ENCODE peak calls at places on chromosomes 7 and 10, in eight cellular contexts. D, J, X, V, N, A, Z and B are unnamed samples.

GRCh38 chr7:136947347-136947746 is 78.9 kb downstream of the CHRM2 start:
- DNase-seq in Z (no peak), X (no peak), A (no peak), V (peak), D (no peak), N (no peak), J (no peak), B (no peak)

GRCh38 chr10:110336111-110336721 is 31.5 kb upstream of the SMNDC1 start:
- DNase-seq in D (no peak), X (no peak), J (peak), N (no peak), V (no peak), Z (no peak), A (no peak), B (peak)

GRCh38 chr7:150337179-150337578 is 4.2 kb downstream of the RARRES2 start:
- DNase-seq in N (no peak), Z (no peak), A (no peak), X (no peak), D (peak), J (no peak), V (no peak), B (no peak)

GRCh38 chr7:157470699-157471098 is 133.9 kb downstream of the DNAJB6 start:
- DNase-seq in N (no peak), Z (no peak), D (no peak), V (no peak), J (no peak), X (no peak), A (no peak), B (no peak)

GRCh38 chr10:58350619-58351323 is 16.0 kb downstream of the UBE2D1 start:
- DNase-seq in D (no peak), J (no peak), X (no peak), Z (no peak), A (no peak), V (no peak), N (no peak), B (no peak)

GRCh38 chr7:138245216-138245615 is 169.0 kb downstream of the AKR1D1 start:
- DNase-seq in N (no peak), Z (no peak), V (no peak), D (no peak), X (no peak), J (no peak), A (no peak), B (no peak)

GRCh38 chr10:125768217-125768616 is 7.4 kb downstream of the MMP21 start:
- DNase-seq in D (no peak), A (no peak), V (peak), Z (no peak), N (no peak), J (no peak), X (no peak), B (no peak)

GRCh38 chr10:396535-397220 is 261.4 kb downstream of the ZMYND11 start:
- DNase-seq in N (no peak), V (peak), J (no peak), Z (no peak), X (peak), A (no peak), D (no peak), B (peak)

GRCh38 chr7:35035511-35035921 is 1.8 kb downstream of the DPY19L1 start:
- DNase-seq in N (no peak), Z (peak), D (peak), V (no peak), X (no peak), J (peak), A (no peak), B (no peak)

GRCh38 chr7:45978010-45978681 is 57.1 kb upstream of the IGFBP3 start:
- DNase-seq in V (peak), A (no peak), J (peak), X (no peak), Z (peak), D (peak), N (no peak), B (no peak)

GRCh38 chr10:95834375-95834774 is 73.4 kb upstream of the CC2D2B start:
- DNase-seq in J (no peak), V (no peak), Z (no peak), X (no peak), N (no peak), D (no peak), A (no peak), B (no peak)

GRCh38 chr10:58023341-58024073 is 244.2 kb downstream of the IPMK start:
- DNase-seq in N (no peak), J (peak), D (no peak), Z (no peak), V (no peak), X (no peak), A (no peak), B (no peak)

GRCh38 chr7:155811560-155811894 is 736 bp downstream of the SHH start:
- DNase-seq in X (no peak), V (no peak), N (no peak), D (no peak), J (no peak), Z (no peak), A (no peak), B (no peak)

GRCh38 chr7:155809332-155809946 is 2.8 kb downstream of the SHH start:
- DNase-seq in N (no peak), Z (no peak), D (no peak), J (no peak), V (no peak), A (no peak), X (no peak), B (no peak)

GRCh38 chr7:155811895-155812761 is at the start of gene SHH:
- DNase-seq in X (no peak), A (no peak), D (no peak), N (no peak), Z (no peak), J (peak), V (no peak), B (no peak)

GRCh38 chr7:155809947-155810606 is 2.2 kb downstream of the SHH start:
- DNase-seq in N (no peak), J (no peak), A (no peak), V (no peak), Z (no peak), D (no peak), X (no peak), B (no peak)

GRCh38 chr7:155810607-155811559 is 1.4 kb downstream of the SHH start:
- DNase-seq in A (no peak), D (no peak), J (no peak), N (no peak), Z (no peak), X (no peak), V (no peak), B (no peak)
- H3K4me3 ChIP-seq in A (peak), D (no peak), J (peak), N (no peak), Z (peak), X (peak), V (no peak), B (no peak)

GRCh38 chr10:102114861-102115618 is 5.1 kb downstream of the LDB1 start:
- DNase-seq in Z (peak), J (peak), D (peak), V (peak), N (peak), X (peak), A (peak), B (peak)
- TF ChIP-seq POLR2A in Z (peak), J (peak), D (peak), V (peak), N (no peak), X (peak), A (no peak), B (no peak)

DNA sequence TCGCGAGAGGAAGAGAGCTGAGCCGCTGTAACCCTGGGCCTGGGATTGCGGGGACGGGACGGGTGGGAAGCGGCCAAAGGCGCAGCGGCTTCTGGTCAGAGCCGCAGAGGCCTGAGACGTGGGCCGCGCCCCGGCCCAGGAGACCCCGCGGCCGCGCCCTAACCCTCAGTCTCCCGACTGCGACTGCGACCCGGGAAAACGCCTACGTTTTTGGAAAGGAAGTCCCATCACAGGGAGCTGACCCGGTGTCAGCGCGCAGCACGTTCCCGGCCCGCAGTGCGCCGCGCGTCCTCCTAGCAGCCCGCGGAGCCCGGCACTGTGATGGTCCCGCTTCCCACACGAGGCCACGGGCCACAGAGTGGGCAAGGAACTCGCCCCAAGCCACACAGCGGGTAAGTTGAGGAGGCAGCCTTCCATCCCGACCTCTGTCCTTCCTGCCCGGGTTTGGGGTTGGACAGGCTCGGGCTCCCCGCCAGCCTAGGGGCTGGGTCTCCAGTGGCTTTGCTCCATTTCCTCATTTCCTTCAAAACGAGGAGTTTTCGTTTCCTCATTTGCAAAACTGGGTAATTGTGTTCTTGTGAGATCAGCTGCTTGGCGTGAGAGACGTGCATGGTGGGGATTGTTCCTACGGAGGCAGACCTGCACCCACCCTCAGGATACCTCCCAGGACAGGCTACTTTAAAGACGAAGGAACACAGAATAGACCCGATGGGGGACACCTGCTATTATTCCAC is 1.2 kb downstream of the GPNMB start:
- DNase-seq in A (peak), X (peak), N (peak), Z (no peak), V (no peak), J (no peak), D (peak), B (no peak)
- H3K4me3 ChIP-seq in A (peak), X (peak), N (peak), Z (peak), V (no peak), J (no peak), D (no peak), B (peak)

DNA sequence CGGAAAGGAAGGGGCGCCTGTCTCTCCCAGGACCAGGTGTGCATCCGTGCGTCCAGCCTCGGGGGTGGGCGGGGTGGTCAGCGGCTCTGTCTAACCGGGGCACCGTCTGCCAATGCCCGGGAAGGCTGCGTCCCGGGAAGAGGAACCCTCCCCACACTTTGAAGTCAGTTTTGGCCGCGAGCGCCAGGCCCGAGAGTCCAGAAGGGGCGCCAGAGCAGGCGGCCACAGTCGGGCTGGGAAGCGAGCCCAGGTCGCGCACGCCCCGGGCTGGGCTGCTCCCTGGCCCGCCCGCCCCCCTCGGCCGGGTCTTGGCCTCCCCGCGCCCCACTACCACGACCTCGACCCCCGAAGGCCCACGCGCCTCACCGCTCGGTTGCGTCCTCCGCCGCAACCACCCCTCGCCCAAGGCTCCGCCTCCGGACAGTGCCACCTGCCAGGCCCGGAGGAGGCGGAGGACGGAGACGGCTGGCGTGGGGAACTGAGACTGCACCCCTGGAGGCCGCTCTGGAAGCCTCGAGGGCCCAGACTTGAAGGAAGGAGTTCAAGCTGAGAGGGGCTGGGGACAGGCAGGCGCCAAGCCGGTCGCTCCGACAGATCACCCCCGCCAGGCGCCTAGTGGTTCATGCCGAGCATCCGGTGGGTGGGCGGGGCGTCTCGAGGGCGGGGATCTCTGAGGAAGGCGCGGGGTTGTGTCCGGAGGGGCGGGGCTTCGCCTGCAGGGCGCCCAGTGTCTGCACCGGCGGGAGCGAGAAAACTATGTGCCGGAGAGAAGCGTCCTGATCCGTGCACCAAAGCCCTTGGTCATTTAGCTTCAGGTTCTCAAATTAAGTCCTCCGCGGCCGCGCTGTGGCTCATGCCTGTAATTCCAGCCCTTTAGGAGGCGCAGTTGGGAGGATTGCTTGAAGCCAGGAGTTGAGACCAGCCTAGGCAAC is at the start of gene BRAT1:
- DNase-seq in J (peak), X (peak), V (peak), D (peak), A (peak), Z (peak), N (peak), B (peak)
- TF ChIP-seq POLR2A in J (peak), X (peak), V (peak), D (peak), A (peak), Z (peak), N (no peak), B (no peak)

DNA sequence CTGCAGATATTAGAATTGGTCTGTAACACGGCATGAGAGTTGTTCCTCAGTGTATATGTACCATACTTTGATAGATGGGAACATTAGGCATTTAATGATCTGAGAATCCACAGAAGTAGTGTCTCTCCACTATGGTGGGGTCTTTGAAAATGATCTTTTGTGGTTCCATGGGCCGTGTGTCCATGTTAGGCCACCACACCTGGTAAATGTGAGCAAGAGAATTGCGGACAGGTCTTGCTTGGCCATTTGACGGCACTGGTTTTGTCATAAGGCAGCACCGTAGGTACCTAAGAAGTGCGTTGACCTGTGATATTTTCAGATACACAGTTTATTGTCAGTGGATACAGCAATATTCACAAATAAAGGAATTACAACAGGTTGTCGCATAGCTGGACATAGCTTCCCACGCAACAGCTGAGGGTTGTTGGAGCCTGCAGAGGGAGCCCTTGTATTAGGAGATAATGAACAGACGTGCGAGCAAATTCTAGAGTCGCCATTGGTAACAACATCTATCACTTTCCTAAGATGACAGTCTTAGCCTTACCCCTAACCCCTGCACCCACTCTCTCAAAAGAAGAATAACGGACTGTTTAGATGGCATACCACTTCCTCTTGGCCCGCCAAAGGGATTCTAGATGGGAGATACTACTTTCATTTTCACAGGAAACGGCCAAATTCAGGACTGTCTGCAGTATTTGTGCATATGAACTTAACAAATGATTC is 111.4 kb downstream of the COL28A1 start:
- DNase-seq in D (peak), X (peak), Z (peak), V (peak), A (peak), J (peak), N (peak), B (peak)
- H3K4me3 ChIP-seq in D (no peak), X (peak), Z (peak), V (no peak), A (peak), J (peak), N (peak), B (peak)